ENCODE peak calls at places on chromosomes 16 and 17, in six cellular contexts. X is mammary epithelial cell, V is NCI-H524, J is brain microvascular endothelial cell, U is suprapubic skin, R is H9. A is an unnamed sample.

GRCh38 chr17:49123061-49123460 is 9.5 kb upstream of the B4GALNT2 start:
- DNase-seq in X (no peak), V (no peak), J (no peak), U (no peak), R (no peak), A (no peak)

GRCh38 chr17:42072323-42073187 is 22.2 kb upstream of the C17orf113 start:
- DNase-seq in X (no peak), V (peak; percentile 7), J (no peak), U (no peak), R (no peak), A (no peak)

GRCh38 chr17:55273579-55274370 is 9.0 kb downstream of the HLF start:
- DNase-seq in X (peak; percentile 68), V (no peak), J (no peak), U (no peak), R (no peak), A (no peak)

GRCh38 chr17:4480929-4481898 is 17.5 kb upstream of the SPNS2 start:
- DNase-seq in X (no peak), V (peak; percentile 51), J (no peak), U (no peak), R (no peak), A (no peak)

GRCh38 chr17:19769946-19770652 is 22.0 kb upstream of the ALDH3A1 start:
- DNase-seq in X (no peak), V (no peak), J (no peak), U (no peak), R (no peak), A (no peak)

GRCh38 chr16:85602402-85602801 is 10.7 kb upstream of the GSE1 start:
- DNase-seq in X (no peak), V (no peak), J (no peak), U (no peak), R (no peak), A (no peak)

GRCh38 chr17:74760404-74761105 is 12.1 kb downstream of the NHERF1 start:
- DNase-seq in X (peak; percentile 53), V (peak; percentile 92), J (no peak), U (no peak), R (no peak), A (no peak)

GRCh38 chr16:54285414-54286066 is 1.0 kb downstream of the IRX3 start:
- DNase-seq in X (peak; percentile 71), V (peak; percentile 28), J (no peak), U (no peak), R (peak; percentile 49), A (peak; percentile 66)

GRCh38 chr17:72516772-72517399 is 396.1 kb downstream of the SOX9 start:
- DNase-seq in X (no peak), V (no peak), J (no peak), U (no peak), R (no peak), A (no peak)

GRCh38 chr17:9294661-9295210 is 273.4 kb downstream of the NTN1 start:
- DNase-seq in X (no peak), V (no peak), J (no peak), U (no peak), R (no peak), A (no peak)

GRCh38 chr17:47855737-47856136 is 4.8 kb upstream of the SP6 start:
- DNase-seq in X (no peak), V (no peak), J (no peak), U (no peak), R (no peak), A (no peak)

GRCh38 chr17:70394430-70394829 is 225.1 kb downstream of the KCNJ2 start:
- DNase-seq in X (no peak), V (peak; percentile 95), J (no peak), U (no peak), R (no peak), A (no peak)

A was measured in RWPE2.